ENCODE peak calls at places on chromosomes 12 and 14, in seven cellular contexts. B, N, T, Z, R, P and K are unnamed samples.

GRCh38 chr12:46549527-46550265 is 177.1 kb upstream of the SLC38A2 start:
- DNase-seq in R (no peak), B (no peak), T (peak), P (no peak), N (peak), Z (no peak), K (no peak)

GRCh38 chr12:126681676-126682075 is 1585.3 kb upstream of the TMEM132C start:
- DNase-seq in B (no peak), Z (no peak), R (no peak), T (no peak), N (peak), P (peak), K (no peak)

GRCh38 chr12:71865166-71865713 is 25.7 kb downstream of the TBC1D15 start:
- DNase-seq in N (peak), P (no peak), Z (no peak), R (no peak), B (no peak), T (peak), K (no peak)

GRCh38 chr12:6461401-6462233 is 8.9 kb downstream of the VAMP1 start:
- DNase-seq in N (no peak), R (peak), P (no peak), B (peak), Z (peak), T (peak), K (peak)

GRCh38 chr14:101908795-101909194 is 55.6 kb upstream of the DYNC1H1 start:
- DNase-seq in B (no peak), P (no peak), N (no peak), T (no peak), Z (no peak), R (no peak), K (no peak)

GRCh38 chr14:93112891-93113677 is 2.6 kb downstream of the ITPK1 start:
- DNase-seq in N (peak), P (peak), Z (peak), B (peak), R (peak), T (peak), K (peak)

GRCh38 chr12:6960291-6961277 is 9.4 kb downstream of the PTPN6 start:
- DNase-seq in N (peak), P (peak), T (peak), B (no peak), R (no peak), Z (no peak), K (no peak)

GRCh38 chr12:128474916-128475315 is 207.9 kb downstream of the TMEM132C start:
- DNase-seq in Z (no peak), T (no peak), N (no peak), B (no peak), R (no peak), P (no peak), K (no peak)

GRCh38 chr12:132151145-132151765 is 7.0 kb downstream of the NOC4L start:
- DNase-seq in B (no peak), R (no peak), N (no peak), P (no peak), T (no peak), Z (no peak), K (no peak)

GRCh38 chr14:71855399-71856036 is 76.7 kb upstream of the RGS6 start:
- DNase-seq in N (peak), B (no peak), T (peak), R (peak), Z (peak), P (peak), K (peak)

GRCh38 chr14:90599339-90599738 is 202.5 kb downstream of the CALM1 start:
- DNase-seq in P (no peak), N (no peak), B (no peak), R (no peak), Z (no peak), T (no peak), K (no peak)

GRCh38 chr12:29425722-29426121 is 44.8 kb upstream of the ERGIC2 start:
- DNase-seq in R (no peak), T (peak), B (no peak), P (no peak), N (no peak), Z (no peak), K (no peak)

GRCh38 chr12:104219361-104219892 is 3.8 kb downstream of the TXNRD1 start:
- DNase-seq in P (no peak), T (peak), N (peak), B (no peak), Z (no peak), R (no peak), K (no peak)

GRCh38 chr12:23884909-23885308 is 64.6 kb downstream of the SOX5 start:
- DNase-seq in Z (no peak), P (no peak), N (no peak), B (no peak), T (no peak), R (no peak), K (no peak)
- TF ChIP-seq CTCF in Z (no peak), P (no peak), N (no peak), B (no peak), T (no peak), R (no peak), K (no peak)

DNA sequence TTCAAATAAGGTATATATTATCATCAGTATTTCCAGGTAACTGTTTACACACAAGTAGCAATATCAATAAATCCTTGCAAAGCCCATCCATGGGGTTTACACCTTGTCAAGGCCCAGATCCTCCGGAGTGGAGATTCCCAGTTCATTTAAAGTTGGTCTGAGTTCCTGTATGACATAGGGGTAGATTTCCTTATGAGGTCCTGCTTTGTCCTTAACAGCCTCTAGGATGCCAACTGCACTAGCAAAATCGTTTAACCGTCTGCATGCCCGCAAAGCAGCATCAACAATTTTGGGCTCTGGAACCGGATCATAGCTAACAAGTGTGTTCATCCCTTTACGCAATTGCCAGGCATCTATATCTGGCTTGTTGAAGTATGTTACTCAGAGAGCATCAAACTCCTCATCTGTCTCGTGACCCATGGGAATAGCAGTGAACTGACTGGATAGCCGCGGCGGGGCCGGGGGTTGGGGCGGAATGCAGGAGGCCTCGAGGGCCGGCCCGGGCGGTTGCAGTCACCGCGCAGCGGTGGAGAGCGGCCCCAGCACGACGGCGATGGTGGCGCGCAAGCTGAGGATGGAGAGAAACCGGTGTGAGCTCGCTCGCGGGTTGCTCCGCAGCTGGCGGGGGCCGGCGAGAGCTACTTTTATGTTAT is 30.6 kb upstream of the FBXO34 start:
- DNase-seq in N (peak), T (peak), R (no peak), B (no peak), Z (no peak), P (peak), K (no peak)
- H3K4me3 ChIP-seq in N (no peak), T (no peak), R (no peak), B (no peak), Z (no peak), P (peak), K (no peak)

DNA sequence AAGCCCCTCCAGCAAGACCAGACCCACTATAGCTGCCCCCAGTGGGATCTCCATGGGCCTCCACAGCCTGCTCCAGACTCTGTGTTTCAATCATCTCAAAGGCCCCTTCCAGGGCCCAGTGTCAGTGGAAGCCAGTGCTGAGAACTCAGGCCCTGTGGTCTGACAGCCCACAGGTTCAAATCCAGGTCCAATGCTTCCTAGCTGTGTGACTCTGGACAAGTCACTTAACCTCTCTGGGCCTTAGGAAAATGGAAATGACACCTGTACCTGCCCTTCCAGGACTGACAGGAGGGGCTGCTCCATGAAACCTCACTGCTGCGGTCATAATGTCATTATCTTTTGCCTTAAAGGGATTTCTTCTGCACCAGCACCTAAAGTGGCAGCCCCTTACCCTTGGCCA is 101.9 kb downstream of the NCOR2 start:
- DNase-seq in B (no peak), T (no peak), P (no peak), R (no peak), N (no peak), Z (no peak), K (no peak)
- TF ChIP-seq CTCF in B (no peak), T (no peak), P (no peak), R (no peak), N (no peak), Z (no peak), K (no peak)

GRCh38 chr12:130307859-130308258 is 29.8 kb upstream of the PIWIL1 start:
- DNase-seq in T (no peak), B (no peak), R (no peak), N (no peak), P (no peak), Z (no peak), K (no peak)
- H3K4me3 ChIP-seq in T (no peak), B (no peak), R (no peak), N (no peak), P (no peak), Z (no peak), K (no peak)

DNA sequence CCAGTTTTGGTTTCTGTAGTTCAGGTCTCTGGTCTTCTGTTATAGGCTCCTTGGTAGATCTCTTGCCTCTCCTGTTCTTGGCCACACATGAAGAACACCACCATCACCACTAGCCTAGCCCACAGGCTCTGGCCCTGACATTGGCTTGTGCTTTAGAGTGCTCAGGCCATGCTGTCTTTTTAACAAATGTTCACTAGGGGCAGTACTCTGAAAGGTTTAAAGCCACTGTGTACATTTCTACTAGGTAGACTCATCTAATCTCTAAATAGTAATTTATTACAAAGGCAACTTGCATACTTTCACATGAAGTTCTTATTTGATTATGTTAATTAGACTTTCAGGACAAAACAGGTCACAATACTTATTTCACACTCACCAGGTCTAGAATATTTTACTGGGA is 38.3 kb downstream of the PDE6H start:
- DNase-seq in N (no peak), P (no peak), T (no peak), Z (no peak), R (no peak), B (no peak), K (no peak)
- TF ChIP-seq CTCF in N (peak), P (peak), T (peak), Z (no peak), R (no peak), B (no peak), K (no peak)

DNA sequence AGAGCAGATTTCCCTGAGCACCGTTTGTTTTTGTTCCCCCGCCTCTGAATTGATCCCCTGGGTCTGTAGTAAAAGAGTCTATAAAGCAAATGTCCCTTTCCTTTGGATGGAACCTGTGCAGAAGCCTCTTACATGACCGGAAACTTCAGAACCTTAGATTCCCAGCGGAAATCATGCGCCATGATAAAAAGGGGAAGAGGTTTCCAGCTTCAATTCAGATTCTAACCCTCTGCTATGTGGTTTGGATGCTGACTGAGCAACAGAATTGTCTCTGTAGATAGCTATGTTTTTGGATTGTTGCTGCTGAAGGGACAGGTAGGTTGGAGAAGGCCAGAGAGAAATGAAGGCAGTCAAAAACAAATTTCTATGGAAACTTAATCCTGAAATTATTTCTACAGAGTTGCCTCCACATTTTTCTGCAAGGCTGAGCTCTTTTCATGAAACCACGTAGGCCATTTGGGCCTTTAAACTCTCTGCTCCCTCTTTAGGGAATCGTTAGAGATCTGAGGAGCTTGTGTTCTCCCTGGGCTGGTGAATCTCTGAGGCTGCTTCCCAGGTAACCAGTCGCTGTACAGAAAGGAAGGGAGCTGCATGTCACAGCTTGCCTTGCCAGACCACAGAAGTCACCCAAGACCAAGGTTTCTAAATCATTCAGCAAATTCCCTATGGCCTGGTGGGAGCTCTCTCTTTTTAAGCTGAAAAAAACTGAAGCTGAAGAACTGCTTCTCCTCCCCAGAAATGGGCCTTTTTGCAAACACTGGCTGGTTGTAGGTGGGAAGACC is 28.7 kb upstream of the OR10P1 start:
- DNase-seq in Z (no peak), R (no peak), B (no peak), P (no peak), N (no peak), T (no peak), K (no peak)
- H3K4me3 ChIP-seq in Z (no peak), R (no peak), B (no peak), P (no peak), N (no peak), T (no peak), K (no peak)

DNA sequence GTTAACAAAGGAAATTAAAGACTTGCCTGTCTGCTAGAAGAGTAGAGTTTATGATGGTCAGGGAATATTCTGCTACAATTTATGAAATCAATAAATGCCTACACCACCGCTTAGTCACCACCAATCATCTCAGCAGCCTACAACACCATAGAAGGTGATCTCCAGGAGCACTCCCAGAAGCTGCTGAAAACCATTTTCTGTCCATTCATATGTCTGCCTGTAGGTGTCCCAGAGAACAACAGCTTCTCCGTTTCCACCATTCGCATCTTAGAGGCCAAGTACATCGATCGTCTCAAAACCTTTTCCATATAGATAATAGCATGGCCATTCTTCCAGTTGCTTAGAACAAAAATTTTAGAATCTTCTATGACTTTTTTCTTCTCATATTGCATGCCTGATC is 303.4 kb downstream of the KCNC2 start:
- DNase-seq in N (no peak), P (peak), R (no peak), T (no peak), Z (no peak), B (no peak), K (no peak)
- TF ChIP-seq CTCF in N (peak), P (peak), R (no peak), T (no peak), Z (no peak), B (no peak), K (no peak)